ENCODE peak calls at places on chromosomes 3 and 15, in ten cellular contexts. E, B, J, T, P, M, H, O, U and L are unnamed samples.

GRCh38 chr3:63096248-63097058 is 181.7 kb upstream of the SYNPR start:
- DNase-seq in E (no peak), B (no peak), J (no peak), T (no peak), P (no peak), M (no peak), H (no peak), O (no peak), U (no peak), L (no peak)

GRCh38 chr3:13206799-13207577 is 133.8 kb upstream of the IQSEC1 start:
- DNase-seq in E (no peak), B (no peak), J (no peak), T (no peak), P (no peak), M (no peak), H (no peak), O (no peak), U (no peak), L (no peak)

GRCh38 chr15:88467935-88468528 is 524 bp downstream of the MRPS11 start:
- DNase-seq in E (no peak), B (no peak), J (no peak), T (no peak), P (no peak), M (no peak), H (no peak), O (no peak), U (no peak), L (no peak)

GRCh38 chr3:172233474-172234277 is 194.3 kb downstream of the FNDC3B start:
- DNase-seq in E (no peak), B (no peak), J (no peak), T (no peak), P (no peak), M (no peak), H (no peak), O (no peak), U (no peak), L (no peak)

GRCh38 chr3:195815169-195815771 is 3.5 kb upstream of the MUC4 start:
- DNase-seq in E (peak; percentile 44), B (no peak), J (no peak), T (no peak), P (no peak), M (no peak), H (no peak), O (no peak), U (no peak), L (no peak)

GRCh38 chr3:20511863-20512262 is 325.9 kb upstream of the SGO1 start:
- DNase-seq in E (peak; percentile 51), B (no peak), J (peak; percentile 77), T (no peak), P (no peak), M (no peak), H (no peak), O (peak; percentile 50), U (no peak), L (no peak)

GRCh38 chr3:50303038-50303815 is at the start of gene HYAL1:
- DNase-seq in E (peak; percentile 78), B (no peak), J (no peak), T (no peak), P (no peak), M (no peak), H (no peak), O (no peak), U (no peak), L (no peak)

GRCh38 chr3:114867359-114867758 is 279.7 kb downstream of the ZBTB20 start:
- DNase-seq in E (no peak), B (no peak), J (no peak), T (no peak), P (no peak), M (no peak), H (no peak), O (no peak), U (no peak), L (no peak)